ENCODE peak calls at places on chromosomes 4 and X, in four cellular contexts. T, Y, V and K are unnamed samples.
A peak's percentile ranks its signal among the peaks of the same experiment; 100 is the strongest.

GRCh38 chrX:136847874-136848273 is 32.7 kb downstream of the RBMX start:
- DNase-seq in V (peak; percentile 78), T (no peak), Y (no peak), K (no peak)

GRCh38 chr4:149140841-149141240 is 674.8 kb downstream of the IQCM start:
- DNase-seq in Y (no peak), T (no peak), V (no peak), K (no peak)

GRCh38 chr4:56250801-56251200 is 136.5 kb downstream of the AASDH start:
- DNase-seq in T (no peak), V (no peak), Y (no peak), K (no peak)

GRCh38 chrX:111086521-111087127 is 9.4 kb upstream of the PAK3 start:
- DNase-seq in Y (no peak), T (no peak), V (no peak), K (no peak)

GRCh38 chr4:168877407-168877778 is 132.7 kb downstream of the CBR4 start:
- DNase-seq in V (no peak), T (no peak), Y (no peak), K (no peak)

GRCh38 chr4:56671373-56671772 is 9.7 kb downstream of the HOPX start:
- DNase-seq in T (no peak), Y (no peak), V (no peak), K (no peak)

GRCh38 chr4:48360966-48361470 is 19.7 kb downstream of the SLAIN2 start:
- DNase-seq in T (no peak), V (no peak), Y (no peak), K (no peak)

GRCh38 chrX:69021095-69021494 is 144.2 kb downstream of the PJA1 start:
- DNase-seq in V (no peak), Y (no peak), T (no peak), K (peak; percentile 4)

GRCh38 chrX:40105016-40105790 is 7.4 kb upstream of the BCOR start:
- DNase-seq in V (peak; percentile 62), Y (no peak), T (no peak), K (no peak)

GRCh38 chr4:112214397-112215264 is 17.0 kb upstream of the AP1AR start:
- DNase-seq in Y (peak; percentile 51), V (peak; percentile 34), T (no peak), K (peak; percentile 22)

GRCh38 chrX:9466115-9466495 is 1.2 kb downstream of the TBL1X start:
- DNase-seq in V (peak; percentile 66), Y (no peak), T (no peak), K (peak; percentile 25)

GRCh38 chrX:82528525-82528924 is 979.6 kb upstream of the POU3F4 start:
- DNase-seq in T (no peak), Y (no peak), V (no peak), K (no peak)

GRCh38 chrX:146854281-146854680 is 39.7 kb upstream of the CXorf51A start:
- DNase-seq in V (no peak), Y (no peak), T (no peak), K (no peak)

GRCh38 chr4:38237139-38237538 is 276.9 kb downstream of the PTTG2 start:
- DNase-seq in V (no peak), Y (peak; percentile 35), T (no peak), K (no peak)

GRCh38 chr4:147846318-147847135 is 114.6 kb downstream of the ARHGAP10 start:
- DNase-seq in V (no peak), T (peak; percentile 77), Y (no peak), K (no peak)

GRCh38 chr4:163544407-163545038 is 50.0 kb downstream of the TMA16 start:
- DNase-seq in V (peak; percentile 76), Y (peak; percentile 22), T (no peak), K (peak; percentile 73)

GRCh38 chrX:37846141-37846540 is 1.2 kb downstream of the DYNLT3 start:
- DNase-seq in T (no peak), V (no peak), Y (no peak), K (no peak)

GRCh38 chrX:69031181-69031580 is 134.1 kb downstream of the PJA1 start:
- DNase-seq in V (no peak), T (no peak), Y (peak; percentile 6), K (peak; percentile 7)

GRCh38 chrX:40021647-40022046 is 76.1 kb downstream of the BCOR start:
- DNase-seq in T (no peak), Y (no peak), V (no peak), K (no peak)

GRCh38 chrX:133980406-133980805 is 5.0 kb downstream of the GPC3 start:
- DNase-seq in V (no peak), Y (no peak), T (no peak), K (no peak)

GRCh38 chrX:134418317-134419113 is 41.5 kb upstream of the HPRT1 start:
- DNase-seq in V (no peak), Y (peak; percentile 3), T (no peak), K (no peak)

GRCh38 chr4:23113104-23113503 is 420.4 kb downstream of the GBA3 start:
- DNase-seq in V (no peak), T (no peak), Y (no peak), K (no peak)

GRCh38 chr4:41140410-41140809 is 73.9 kb downstream of the APBB2 start:
- DNase-seq in V (no peak), T (no peak), Y (no peak), K (no peak)

GRCh38 chr4:184802203-184803015 is 23.4 kb downstream of the ACSL1 start:
- DNase-seq in T (no peak), Y (no peak), V (no peak), K (no peak)

GRCh38 chrX:109848451-109849050 is 115.5 kb upstream of the ACSL4 start:
- DNase-seq in T (no peak), Y (peak; percentile 66), V (peak; percentile 49), K (no peak)

GRCh38 chr4:137543650-137544049 is 11.4 kb upstream of the PCDH18 start:
- DNase-seq in V (no peak), T (no peak), Y (no peak), K (no peak)

GRCh38 chr4:77579406-77580076 is 26.1 kb upstream of the CXCL13 start:
- DNase-seq in V (no peak), T (no peak), Y (no peak), K (no peak)

GRCh38 chr4:128810331-128810870 is 901 bp downstream of the JADE1 start:
- DNase-seq in T (no peak), V (peak; percentile 63), Y (peak; percentile 45), K (peak; percentile 23)

GRCh38 chr4:21628916-21629315 is 319.7 kb downstream of the KCNIP4 start:
- DNase-seq in T (no peak), Y (no peak), V (no peak), K (no peak)

GRCh38 chrX:13691845-13692334 is 3.0 kb downstream of the RAB9A start:
- DNase-seq in T (no peak), V (peak; percentile 52), Y (peak; percentile 3), K (no peak)

GRCh38 chr4:56496241-56496640 is 9.3 kb upstream of the ARL9 start:
- DNase-seq in T (no peak), V (no peak), Y (no peak), K (no peak)

GRCh38 chrX:56563231-56564116 is at the start of gene UBQLN2:
- DNase-seq in T (no peak), Y (peak; percentile 30), V (peak; percentile 86), K (peak; percentile 64)

DNA sequence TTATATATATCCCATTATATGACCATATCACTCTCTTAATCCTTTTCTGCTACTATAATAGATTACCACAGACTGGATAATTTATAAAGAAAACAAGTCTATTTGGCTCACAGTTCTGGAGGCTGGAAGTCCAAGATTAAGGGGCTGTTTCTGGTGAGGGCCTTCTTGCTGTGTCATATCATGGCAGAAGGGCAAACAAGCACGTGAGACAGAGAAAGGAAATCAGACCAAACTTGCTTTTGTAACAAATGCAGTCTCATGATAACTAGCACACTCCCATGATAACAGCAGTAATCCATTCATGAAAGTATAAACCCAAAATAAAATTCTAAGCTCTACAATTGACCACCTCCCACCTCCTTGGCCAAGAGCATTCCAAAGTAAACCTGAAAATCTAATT is 16.3 kb upstream of the TAB3 start:
- DNase-seq in T (no peak), Y (no peak), V (peak; percentile 14), K (no peak)
- TF ChIP-seq FOXM1 in T (no peak), Y (no peak), V (no peak), K (no peak)

GRCh38 chr4:5678977-5679376 is 29.4 kb downstream of the EVC2 start:
- DNase-seq in V (no peak), Y (no peak), T (no peak), K (no peak)
- TF ChIP-seq TARDBP in V (no peak), Y (no peak), T (no peak), K (no peak)

GRCh38 chr4:145880355-145880960 is 58.2 kb downstream of the ZNF827 start:
- DNase-seq in Y (no peak), V (no peak), T (no peak), K (no peak)

GRCh38 chr4:145883173-145883572 is 55.5 kb downstream of the ZNF827 start:
- DNase-seq in T (no peak), V (no peak), Y (no peak), K (no peak)

GRCh38 chr4:145881991-145882390 is 56.6 kb downstream of the ZNF827 start:
- DNase-seq in Y (no peak), V (no peak), T (no peak), K (no peak)

GRCh38 chr4:145881585-145881984 is 57.0 kb downstream of the ZNF827 start:
- DNase-seq in Y (no peak), T (no peak), V (no peak), K (no peak)

DNA sequence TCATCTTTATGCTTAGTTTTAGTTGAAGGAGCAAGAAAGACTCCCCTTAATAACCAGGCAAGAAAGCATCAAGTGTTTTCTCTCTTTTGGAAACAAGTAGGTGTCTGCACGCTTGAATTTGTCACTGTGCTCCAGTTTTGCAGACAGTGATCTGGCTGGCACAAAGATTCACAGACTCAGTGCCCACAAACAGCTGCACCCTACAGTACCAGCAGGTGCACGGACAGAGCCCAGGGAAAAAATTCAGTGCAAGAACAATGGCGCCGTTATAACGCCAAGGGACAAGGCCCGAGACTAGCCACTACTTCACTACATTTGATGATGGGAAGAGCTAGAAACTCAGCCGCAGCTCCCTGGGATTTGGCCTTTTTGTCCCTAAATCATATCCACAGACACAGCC is 56.0 kb downstream of the ZNF827 start:
- DNase-seq in V (no peak), Y (no peak), T (no peak), K (no peak)
- TF ChIP-seq FOXM1 in V (no peak), Y (no peak), T (no peak), K (no peak)

DNA sequence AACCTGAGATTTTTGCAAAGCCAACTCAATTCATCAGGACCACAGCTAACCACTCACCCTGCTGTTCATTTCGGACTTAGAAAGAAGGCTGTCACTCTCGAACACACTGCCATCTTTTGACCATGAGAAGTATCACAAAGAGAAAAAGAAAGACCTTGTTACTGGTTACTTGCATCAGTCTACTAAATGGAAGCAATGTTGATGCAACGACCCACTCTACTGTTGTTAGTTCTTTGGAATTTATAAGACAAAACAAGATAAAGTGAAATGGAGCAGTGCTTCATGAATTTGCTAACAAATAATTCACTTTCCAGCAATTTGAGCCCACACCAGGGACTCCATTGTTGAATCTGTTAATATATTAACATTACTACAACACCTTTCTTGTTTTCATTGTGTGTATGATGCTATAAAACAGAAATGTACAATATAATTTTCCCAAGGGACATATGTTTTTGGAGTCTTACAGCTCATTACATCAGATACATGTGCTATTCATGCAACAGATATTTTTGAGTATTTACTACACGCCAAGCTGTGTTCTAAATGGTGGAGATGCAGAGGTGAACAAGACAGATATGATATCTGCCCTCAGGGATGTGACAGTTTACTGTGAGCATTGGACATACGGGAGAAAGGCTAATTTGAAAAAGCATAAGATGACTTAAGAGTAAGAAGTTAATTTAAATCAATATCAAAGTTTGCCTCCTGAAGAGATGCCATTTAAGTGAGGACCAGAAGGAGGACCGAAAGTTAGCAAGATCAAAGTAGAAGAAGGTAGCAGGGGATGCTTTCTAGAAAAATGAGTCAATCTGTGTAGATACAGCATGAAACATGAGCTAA is 87.2 kb downstream of the AREG start:
- DNase-seq in Y (peak; percentile 75), V (peak; percentile 82), T (peak; percentile 8), K (peak; percentile 47)
- TF ChIP-seq TARDBP in Y (no peak), V (no peak), T (no peak), K (no peak)